ENCODE peak calls at places on chromosomes 6 and 20, in eight cellular contexts. M, X, T, Z, S, C, A and J are unnamed samples.

GRCh38 chr6:148179786-148180185 is 162.9 kb upstream of the SASH1 start:
- DNase-seq in M (peak), X (peak), T (no peak), Z (no peak), S (no peak), C (peak), A (no peak), J (peak)

GRCh38 chr6:149867876-149868640 is 3.9 kb upstream of the LRP11 start:
- DNase-seq in M (no peak), X (no peak), T (no peak), Z (no peak), S (no peak), C (no peak), A (no peak), J (no peak)

GRCh38 chr6:170470673-170471072 is 82.4 kb downstream of the PSMB1 start:
- DNase-seq in M (no peak), X (no peak), T (no peak), Z (no peak), S (no peak), C (no peak), A (no peak), J (no peak)

GRCh38 chr20:48725589-48725991 is 102.2 kb downstream of the PREX1 start:
- DNase-seq in M (no peak), X (no peak), T (no peak), Z (no peak), S (no peak), C (no peak), A (no peak), J (no peak)

GRCh38 chr20:19783966-19784401 is 25.9 kb downstream of the RIN2 start:
- DNase-seq in M (no peak), X (no peak), T (no peak), Z (no peak), S (no peak), C (no peak), A (no peak), J (no peak)

GRCh38 chr6:17281100-17281496 is at the start of gene RBM24:
- DNase-seq in M (no peak), X (peak), T (no peak), Z (peak), S (no peak), C (no peak), A (no peak), J (peak)

GRCh38 chr20:13221673-13222318 is 722 bp downstream of the ISM1 start:
- DNase-seq in M (no peak), X (peak), T (no peak), Z (peak), S (peak), C (no peak), A (peak), J (peak)

GRCh38 chr20:46898433-46898832 is 3.8 kb downstream of the EYA2 start:
- DNase-seq in M (no peak), X (no peak), T (no peak), Z (no peak), S (no peak), C (no peak), A (no peak), J (no peak)

GRCh38 chr20:6919792-6920468 is 152.4 kb downstream of the BMP2 start:
- DNase-seq in M (no peak), X (no peak), T (no peak), Z (no peak), S (no peak), C (no peak), A (no peak), J (no peak)

GRCh38 chr20:33660685-33661058 is 1.5 kb upstream of the C20orf144 start:
- DNase-seq in M (no peak), X (no peak), T (no peak), Z (no peak), S (no peak), C (no peak), A (no peak), J (no peak)

GRCh38 chr20:25237610-25238318 is 10.1 kb upstream of the PYGB start:
- DNase-seq in M (no peak), X (no peak), T (no peak), Z (peak), S (no peak), C (peak), A (no peak), J (peak)

GRCh38 chr6:37083243-37084138 is 78.0 kb downstream of the FGD2 start:
- DNase-seq in M (peak), X (no peak), T (no peak), Z (no peak), S (no peak), C (peak), A (no peak), J (no peak)

GRCh38 chr20:44173116-44173515 is 13.9 kb downstream of the JPH2 start:
- DNase-seq in M (no peak), X (no peak), T (no peak), Z (no peak), S (no peak), C (no peak), A (no peak), J (no peak)

GRCh38 chr20:10171864-10172751 is 46.5 kb upstream of the SNAP25 start:
- DNase-seq in M (no peak), X (peak), T (no peak), Z (peak), S (no peak), C (no peak), A (no peak), J (peak)

GRCh38 chr6:12196326-12196936 is 93.7 kb upstream of the EDN1 start:
- DNase-seq in M (no peak), X (no peak), T (no peak), Z (no peak), S (no peak), C (no peak), A (no peak), J (no peak)

GRCh38 chr6:43273707-43274106 is 24.4 kb upstream of the SLC22A7 start:
- DNase-seq in M (no peak), X (no peak), T (no peak), Z (no peak), S (no peak), C (no peak), A (no peak), J (no peak)

GRCh38 chr6:167152858-167153257 is 4.9 kb downstream of the GPR31 start:
- DNase-seq in M (no peak), X (no peak), T (no peak), Z (no peak), S (no peak), C (no peak), A (no peak), J (peak)